ENCODE peak calls at places on chromosome 4, in eight cellular contexts. One of them, this sample, is unnamed.

GRCh38 chr4:139416073-139416673 is 37.7 kb upstream of the RAB33B start:
- DNase-seq in astrocyte: peak; percentile 23
- DNase-seq in left lung: no peak
- DNase-seq in fibroblast of pulmonary artery: peak; percentile 84
- DNase-seq in SK-N-SH: peak; percentile 38
- DNase-seq in hepatocyte: peak; percentile 40
- DNase-seq in colonic mucosa: no peak
- DNase-seq in IMR-90: peak; percentile 67
- DNase-seq in this sample: peak; percentile 62

GRCh38 chr4:160038560-160038959 is 935.7 kb downstream of the RAPGEF2 start:
- DNase-seq in astrocyte: peak; percentile 3
- DNase-seq in colonic mucosa: no peak
- DNase-seq in IMR-90: no peak
- DNase-seq in left lung: no peak
- DNase-seq in fibroblast of pulmonary artery: peak; percentile 1
- DNase-seq in hepatocyte: peak; percentile 11
- DNase-seq in SK-N-SH: no peak
- DNase-seq in this sample: no peak

GRCh38 chr4:182695842-182696241 is 221.3 kb downstream of the DCTD start:
- DNase-seq in left lung: no peak
- DNase-seq in fibroblast of pulmonary artery: peak; percentile 24
- DNase-seq in astrocyte: peak; percentile 23
- DNase-seq in hepatocyte: no peak
- DNase-seq in SK-N-SH: no peak
- DNase-seq in colonic mucosa: no peak
- DNase-seq in IMR-90: peak; percentile 87
- DNase-seq in this sample: no peak

GRCh38 chr4:151865327-151865726 is 104.5 kb upstream of the GATB start:
- DNase-seq in IMR-90: no peak
- DNase-seq in left lung: peak; percentile 72
- DNase-seq in astrocyte: no peak
- DNase-seq in fibroblast of pulmonary artery: no peak
- DNase-seq in colonic mucosa: peak; percentile 32
- DNase-seq in SK-N-SH: peak; percentile 12
- DNase-seq in hepatocyte: no peak
- DNase-seq in this sample: no peak

GRCh38 chr4:74364649-74365491 is at the start of gene EREG:
- DNase-seq in colonic mucosa: peak; percentile 42
- DNase-seq in hepatocyte: peak; percentile 45
- DNase-seq in fibroblast of pulmonary artery: peak; percentile 61
- DNase-seq in SK-N-SH: peak; percentile 23
- DNase-seq in astrocyte: peak; percentile 66
- DNase-seq in IMR-90: peak; percentile 62
- DNase-seq in left lung: peak; percentile 91
- DNase-seq in this sample: peak; percentile 29

GRCh38 chr4:172142331-172142738 is 329.1 kb downstream of the GALNTL6 start:
- DNase-seq in IMR-90: peak; percentile 22
- DNase-seq in SK-N-SH: no peak
- DNase-seq in fibroblast of pulmonary artery: peak; percentile 23
- DNase-seq in astrocyte: peak; percentile 59
- DNase-seq in hepatocyte: no peak
- DNase-seq in colonic mucosa: no peak
- DNase-seq in left lung: no peak
- DNase-seq in this sample: no peak

GRCh38 chr4:173486714-173487392 is 43.2 kb downstream of the HAND2 start:
- DNase-seq in colonic mucosa: no peak
- DNase-seq in SK-N-SH: no peak
- DNase-seq in left lung: no peak
- DNase-seq in astrocyte: peak; percentile 55
- DNase-seq in fibroblast of pulmonary artery: peak; percentile 46
- DNase-seq in hepatocyte: no peak
- DNase-seq in IMR-90: no peak
- DNase-seq in this sample: no peak

GRCh38 chr4:184459413-184459812 is 14.9 kb downstream of the IRF2 start:
- DNase-seq in SK-N-SH: no peak
- DNase-seq in colonic mucosa: no peak
- DNase-seq in left lung: no peak
- DNase-seq in fibroblast of pulmonary artery: peak; percentile 30
- DNase-seq in hepatocyte: no peak
- DNase-seq in IMR-90: peak; percentile 77
- DNase-seq in astrocyte: peak; percentile 62
- DNase-seq in this sample: no peak

GRCh38 chr4:3200423-3201090 is 48.4 kb upstream of the MSANTD1 start:
- DNase-seq in IMR-90: no peak
- DNase-seq in colonic mucosa: no peak
- DNase-seq in fibroblast of pulmonary artery: no peak
- DNase-seq in astrocyte: no peak
- DNase-seq in SK-N-SH: no peak
- DNase-seq in hepatocyte: no peak
- DNase-seq in left lung: no peak
- DNase-seq in this sample: no peak

GRCh38 chr4:30720021-30720655 is at the start of gene PCDH7:
- DNase-seq in IMR-90: peak; percentile 73
- DNase-seq in fibroblast of pulmonary artery: peak; percentile 60
- DNase-seq in left lung: peak; percentile 44
- DNase-seq in astrocyte: peak; percentile 79
- DNase-seq in colonic mucosa: peak; percentile 30
- DNase-seq in SK-N-SH: peak; percentile 46
- DNase-seq in hepatocyte: peak; percentile 66
- DNase-seq in this sample: no peak

GRCh38 chr4:141395246-141395830 is 174.6 kb downstream of the ZNF330 start:
- DNase-seq in fibroblast of pulmonary artery: no peak
- DNase-seq in astrocyte: peak; percentile 72
- DNase-seq in left lung: no peak
- DNase-seq in IMR-90: peak; percentile 37
- DNase-seq in SK-N-SH: no peak
- DNase-seq in colonic mucosa: no peak
- DNase-seq in hepatocyte: no peak
- DNase-seq in this sample: no peak

GRCh38 chr4:100450449-100450848 is 67.4 kb downstream of the EMCN start:
- DNase-seq in hepatocyte: no peak
- DNase-seq in astrocyte: peak; percentile 18
- DNase-seq in colonic mucosa: no peak
- DNase-seq in fibroblast of pulmonary artery: no peak
- DNase-seq in SK-N-SH: no peak
- DNase-seq in left lung: no peak
- DNase-seq in IMR-90: peak; percentile 10
- DNase-seq in this sample: no peak

GRCh38 chr4:107856901-107857300 is 32.2 kb downstream of the SGMS2 start:
- DNase-seq in fibroblast of pulmonary artery: no peak
- DNase-seq in SK-N-SH: no peak
- DNase-seq in IMR-90: no peak
- DNase-seq in astrocyte: no peak
- DNase-seq in left lung: no peak
- DNase-seq in hepatocyte: no peak
- DNase-seq in colonic mucosa: no peak
- DNase-seq in this sample: no peak

GRCh38 chr4:96352051-96352517 is 512.2 kb downstream of the PDHA2 start:
- DNase-seq in astrocyte: peak; percentile 5
- DNase-seq in SK-N-SH: peak; percentile 16
- DNase-seq in IMR-90: no peak
- DNase-seq in hepatocyte: peak; percentile 13
- DNase-seq in colonic mucosa: peak; percentile 23
- DNase-seq in left lung: no peak
- DNase-seq in fibroblast of pulmonary artery: peak; percentile 63
- DNase-seq in this sample: peak; percentile 6

GRCh38 chr4:120826853-120827252 is 95.7 kb downstream of the PRDM5 start:
- DNase-seq in fibroblast of pulmonary artery: no peak
- DNase-seq in astrocyte: no peak
- DNase-seq in left lung: no peak
- DNase-seq in hepatocyte: no peak
- DNase-seq in IMR-90: no peak
- DNase-seq in colonic mucosa: no peak
- DNase-seq in SK-N-SH: no peak
- DNase-seq in this sample: no peak

GRCh38 chr4:157271166-157271869 is 50.8 kb downstream of the GRIA2 start:
- DNase-seq in hepatocyte: no peak
- DNase-seq in fibroblast of pulmonary artery: no peak
- DNase-seq in left lung: no peak
- DNase-seq in astrocyte: peak; percentile 74
- DNase-seq in IMR-90: no peak
- DNase-seq in SK-N-SH: no peak
- DNase-seq in colonic mucosa: no peak
- DNase-seq in this sample: no peak

GRCh38 chr4:107814758-107815552 is 9.8 kb upstream of the SGMS2 start:
- DNase-seq in IMR-90: no peak
- DNase-seq in fibroblast of pulmonary artery: no peak
- DNase-seq in hepatocyte: no peak
- DNase-seq in colonic mucosa: no peak
- DNase-seq in left lung: no peak
- DNase-seq in astrocyte: no peak
- DNase-seq in SK-N-SH: no peak
- DNase-seq in this sample: no peak

GRCh38 chr4:74189331-74190043 is 31.6 kb downstream of the MTHFD2L start:
- DNase-seq in hepatocyte: peak; percentile 78
- DNase-seq in left lung: no peak
- DNase-seq in IMR-90: peak; percentile 55
- DNase-seq in astrocyte: peak; percentile 38
- DNase-seq in colonic mucosa: no peak
- DNase-seq in fibroblast of pulmonary artery: peak; percentile 76
- DNase-seq in SK-N-SH: peak; percentile 22
- DNase-seq in this sample: peak; percentile 72

GRCh38 chr4:2948895-2949781 is 14.1 kb downstream of the NOP14 start:
- DNase-seq in astrocyte: no peak
- DNase-seq in left lung: peak; percentile 45
- DNase-seq in colonic mucosa: no peak
- DNase-seq in SK-N-SH: no peak
- DNase-seq in IMR-90: no peak
- DNase-seq in hepatocyte: peak; percentile 57
- DNase-seq in fibroblast of pulmonary artery: peak; percentile 41
- DNase-seq in this sample: peak; percentile 38

GRCh38 chr4:13248621-13249298 is 235.4 kb downstream of the RAB28 start:
- DNase-seq in left lung: no peak
- DNase-seq in IMR-90: peak; percentile 6
- DNase-seq in fibroblast of pulmonary artery: peak; percentile 17
- DNase-seq in colonic mucosa: no peak
- DNase-seq in SK-N-SH: peak; percentile 1
- DNase-seq in astrocyte: peak; percentile 70
- DNase-seq in hepatocyte: no peak
- DNase-seq in this sample: no peak

GRCh38 chr4:76984788-76985211 is 35.2 kb downstream of the SEPTIN11 start:
- DNase-seq in colonic mucosa: no peak
- DNase-seq in IMR-90: peak; percentile 100
- DNase-seq in hepatocyte: peak; percentile 88
- DNase-seq in left lung: no peak
- DNase-seq in astrocyte: peak; percentile 100
- DNase-seq in fibroblast of pulmonary artery: peak; percentile 98
- DNase-seq in SK-N-SH: peak; percentile 42
- DNase-seq in this sample: no peak

GRCh38 chr4:111630705-111631104 is 514.5 kb upstream of the FAM241A start:
- DNase-seq in IMR-90: peak; percentile 42
- DNase-seq in colonic mucosa: no peak
- DNase-seq in fibroblast of pulmonary artery: peak; percentile 51
- DNase-seq in hepatocyte: peak; percentile 48
- DNase-seq in astrocyte: peak; percentile 11
- DNase-seq in left lung: no peak
- DNase-seq in SK-N-SH: peak; percentile 10
- DNase-seq in this sample: no peak
- TF ChIP-seq CTCF in IMR-90: peak; percentile 68
- TF ChIP-seq CTCF in colonic mucosa: no peak
- TF ChIP-seq CTCF in fibroblast of pulmonary artery: peak; percentile 45
- TF ChIP-seq CTCF in hepatocyte: peak; percentile 59
- TF ChIP-seq CTCF in astrocyte: peak; percentile 40
- TF ChIP-seq CTCF in left lung: no peak
- TF ChIP-seq CTCF in SK-N-SH: peak; percentile 68
- TF ChIP-seq CTCF in this sample: no peak

GRCh38 chr4:6010789-6011188 is 7.4 kb downstream of the C4orf50 start:
- DNase-seq in SK-N-SH: no peak
- DNase-seq in fibroblast of pulmonary artery: no peak
- DNase-seq in IMR-90: no peak
- DNase-seq in colonic mucosa: no peak
- DNase-seq in left lung: no peak
- DNase-seq in hepatocyte: no peak
- DNase-seq in astrocyte: no peak
- DNase-seq in this sample: no peak

GRCh38 chr4:6011686-6012085 is 6.5 kb downstream of the C4orf50 start:
- DNase-seq in fibroblast of pulmonary artery: no peak
- DNase-seq in hepatocyte: no peak
- DNase-seq in colonic mucosa: no peak
- DNase-seq in left lung: peak; percentile 77
- DNase-seq in IMR-90: no peak
- DNase-seq in astrocyte: no peak
- DNase-seq in SK-N-SH: peak; percentile 73
- DNase-seq in this sample: no peak

GRCh38 chr4:6012200-6012599 is 6.0 kb downstream of the C4orf50 start:
- DNase-seq in left lung: no peak
- DNase-seq in colonic mucosa: no peak
- DNase-seq in astrocyte: no peak
- DNase-seq in IMR-90: no peak
- DNase-seq in SK-N-SH: no peak
- DNase-seq in hepatocyte: no peak
- DNase-seq in fibroblast of pulmonary artery: no peak
- DNase-seq in this sample: no peak

GRCh38 chr4:6009452-6009851 is 8.8 kb downstream of the C4orf50 start:
- DNase-seq in fibroblast of pulmonary artery: no peak
- DNase-seq in left lung: no peak
- DNase-seq in colonic mucosa: no peak
- DNase-seq in SK-N-SH: no peak
- DNase-seq in astrocyte: no peak
- DNase-seq in IMR-90: no peak
- DNase-seq in hepatocyte: no peak
- DNase-seq in this sample: no peak

DNA sequence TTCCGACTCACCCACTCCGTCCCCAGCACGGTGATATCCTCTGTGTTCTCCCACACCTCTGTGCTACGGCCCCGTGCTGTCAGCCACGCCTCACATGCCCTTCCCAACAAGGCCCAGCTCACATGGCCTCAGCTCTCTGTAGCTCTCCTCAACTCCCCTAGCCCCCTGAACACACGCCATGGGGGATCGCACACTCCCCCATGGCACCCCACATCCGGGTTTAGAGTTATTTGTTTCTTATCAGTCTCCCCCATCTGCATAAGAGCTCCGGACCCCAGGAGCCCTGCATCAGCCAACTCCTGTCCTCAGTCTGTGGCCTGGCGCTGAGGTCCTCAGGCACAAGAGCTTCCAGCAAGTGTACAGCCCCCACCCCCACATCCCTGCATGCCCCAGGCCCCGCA is 7.0 kb downstream of the C4orf50 start:
- DNase-seq in SK-N-SH: no peak
- DNase-seq in IMR-90: no peak
- DNase-seq in fibroblast of pulmonary artery: no peak
- DNase-seq in astrocyte: no peak
- DNase-seq in left lung: no peak
- DNase-seq in hepatocyte: no peak
- DNase-seq in colonic mucosa: no peak
- DNase-seq in this sample: no peak
- H3K4me3 ChIP-seq in SK-N-SH: no peak overlapping the region
- H3K4me3 ChIP-seq in IMR-90: no peak overlapping the region
- H3K4me3 ChIP-seq in fibroblast of pulmonary artery: no peak overlapping the region
- H3K4me3 ChIP-seq in astrocyte: no peak overlapping the region
- H3K4me3 ChIP-seq in left lung: no peak overlapping the region
- H3K4me3 ChIP-seq in hepatocyte: no peak overlapping the region
- H3K4me3 ChIP-seq in colonic mucosa: no peak overlapping the region
- H3K4me3 ChIP-seq in this sample: no peak overlapping the region

GRCh38 chr4:87006531-87007344 is 71.9 kb downstream of the AFF1 start:
- DNase-seq in astrocyte: peak; percentile 88
- DNase-seq in IMR-90: peak; percentile 92
- DNase-seq in hepatocyte: peak; percentile 95
- DNase-seq in SK-N-SH: peak; percentile 95
- DNase-seq in colonic mucosa: peak; percentile 94
- DNase-seq in left lung: peak; percentile 97
- DNase-seq in fibroblast of pulmonary artery: peak; percentile 95
- DNase-seq in this sample: peak; percentile 97
- TF ChIP-seq CTCF in astrocyte: peak; percentile 29
- TF ChIP-seq CTCF in IMR-90: peak; percentile 27
- TF ChIP-seq CTCF in hepatocyte: peak; percentile 30
- TF ChIP-seq CTCF in SK-N-SH: peak; percentile 48
- TF ChIP-seq CTCF in colonic mucosa: peak; percentile 17
- TF ChIP-seq CTCF in left lung: no peak
- TF ChIP-seq CTCF in fibroblast of pulmonary artery: peak; percentile 35
- TF ChIP-seq CTCF in this sample: peak; percentile 18

GRCh38 chr4:1098311-1098925 is 14.9 kb downstream of the RNF212 start:
- DNase-seq in IMR-90: no peak
- DNase-seq in hepatocyte: no peak
- DNase-seq in colonic mucosa: peak; percentile 11
- DNase-seq in left lung: peak; percentile 43
- DNase-seq in fibroblast of pulmonary artery: no peak
- DNase-seq in SK-N-SH: no peak
- DNase-seq in astrocyte: no peak
- DNase-seq in this sample: no peak
- H3K4me3 ChIP-seq in IMR-90: no peak overlapping the region
- H3K4me3 ChIP-seq in hepatocyte: no peak overlapping the region
- H3K4me3 ChIP-seq in colonic mucosa: no peak overlapping the region
- H3K4me3 ChIP-seq in left lung: no peak overlapping the region
- H3K4me3 ChIP-seq in fibroblast of pulmonary artery: no peak overlapping the region
- H3K4me3 ChIP-seq in SK-N-SH: no peak overlapping the region
- H3K4me3 ChIP-seq in astrocyte: no peak overlapping the region
- H3K4me3 ChIP-seq in this sample: no peak overlapping the region

This sample was measured in GM12865.